ENCODE peak calls at places on chromosomes 13 and 19, in nine cellular contexts. D, B, Z, T, X, W, O, H and F are unnamed samples.

GRCh38 chr13:93814658-93815057 is 588.1 kb downstream of the GPC6 start:
- DNase-seq in D (no peak), B (no peak), Z (no peak), T (no peak), X (no peak), W (no peak), O (no peak), H (no peak), F (no peak)

GRCh38 chr19:41297628-41298326 is 12.2 kb upstream of the CCDC97 start:
- DNase-seq in D (peak; percentile 88), B (peak; percentile 81), Z (no peak), T (no peak), X (no peak), W (no peak), O (no peak), H (no peak), F (no peak)

GRCh38 chr13:20197361-20197834 is 4.7 kb upstream of the GJB2 start:
- DNase-seq in D (peak; percentile 74), B (peak; percentile 16), Z (no peak), T (no peak), X (no peak), W (no peak), O (peak; percentile 43), H (peak; percentile 74), F (no peak)

GRCh38 chr13:94548382-94549240 is 47.3 kb downstream of the TGDS start:
- DNase-seq in D (peak; percentile 27), B (no peak), Z (peak; percentile 63), T (peak; percentile 75), X (peak; percentile 32), W (no peak), O (peak; percentile 63), H (peak; percentile 55), F (peak; percentile 39)

GRCh38 chr19:7932276-7932929 is 6.5 kb upstream of the CTXN1 start:
- DNase-seq in D (no peak), B (no peak), Z (peak; percentile 22), T (no peak), X (no peak), W (no peak), O (no peak), H (no peak), F (no peak)

GRCh38 chr19:11848594-11849263 is at the start of gene ZNF439:
- DNase-seq in D (peak; percentile 93), B (peak; percentile 86), Z (peak; percentile 95), T (no peak), X (peak; percentile 74), W (peak; percentile 94), O (peak; percentile 68), H (peak; percentile 73), F (peak; percentile 92)

GRCh38 chr13:46039421-46040036 is 13.0 kb downstream of the ZC3H13 start:
- DNase-seq in D (no peak), B (no peak), Z (no peak), T (no peak), X (no peak), W (no peak), O (no peak), H (no peak), F (no peak)

GRCh38 chr19:49690073-49690655 is 752 bp upstream of the CPT1C start:
- DNase-seq in D (no peak), B (no peak), Z (no peak), T (no peak), X (no peak), W (no peak), O (no peak), H (no peak), F (no peak)

GRCh38 chr19:41904118-41904870 is 21.3 kb downstream of the ARHGEF1 start:
- DNase-seq in D (no peak), B (no peak), Z (no peak), T (no peak), X (no peak), W (peak; percentile 73), O (peak; percentile 82), H (no peak), F (peak; percentile 77)

GRCh38 chr19:9586764-9587163 is 2.5 kb upstream of the ZNF121 start:
- DNase-seq in D (peak; percentile 45), B (peak; percentile 63), Z (peak; percentile 61), T (peak; percentile 36), X (peak; percentile 80), W (peak; percentile 78), O (peak; percentile 79), H (peak; percentile 81), F (peak; percentile 33)

GRCh38 chr19:18362934-18363542 is 22.6 kb downstream of the PGPEP1 start:
- DNase-seq in D (no peak), B (no peak), Z (no peak), T (no peak), X (no peak), W (no peak), O (no peak), H (no peak), F (no peak)

GRCh38 chr13:34356686-34357434 is 538.9 kb downstream of the RFC3 start:
- DNase-seq in D (no peak), B (no peak), Z (no peak), T (no peak), X (no peak), W (no peak), O (no peak), H (no peak), F (no peak)